ENCODE peak calls at places on chromosomes 13 and 19, in five cellular contexts. One of them, this sample, is unnamed.

GRCh38 chr19:17915940-17916593 is 16.7 kb upstream of the CCDC124 start:
- DNase-seq in stimulated activated CD4-positive, alpha-beta T cell treated with anti-CD3 and anti-CD28 coated beads, Interleukin-2, amount 100 ng/mL, for 4 hours: no peak
- DNase-seq in neural crest cell: no peak
- DNase-seq in cerebellum: no peak
- DNase-seq in stimulated activated naive CD4-positive, alpha-beta T cell: no peak
- DNase-seq in this sample: no peak

GRCh38 chr19:55452381-55453325 is 8.8 kb downstream of the ISOC2 start:
- DNase-seq in stimulated activated CD4-positive, alpha-beta T cell treated with anti-CD3 and anti-CD28 coated beads, Interleukin-2, amount 100 ng/mL, for 4 hours: no peak
- DNase-seq in neural crest cell: peak; percentile 73
- DNase-seq in cerebellum: peak; percentile 95
- DNase-seq in stimulated activated naive CD4-positive, alpha-beta T cell: peak; percentile 40
- DNase-seq in this sample: no peak

GRCh38 chr19:40594657-40595077 is 6.5 kb upstream of the LTBP4 start:
- DNase-seq in stimulated activated CD4-positive, alpha-beta T cell treated with anti-CD3 and anti-CD28 coated beads, Interleukin-2, amount 100 ng/mL, for 4 hours: no peak
- DNase-seq in neural crest cell: no peak
- DNase-seq in cerebellum: no peak
- DNase-seq in stimulated activated naive CD4-positive, alpha-beta T cell: no peak
- DNase-seq in this sample: no peak

GRCh38 chr13:28059214-28059613 is 41.2 kb downstream of the FLT3 start:
- DNase-seq in stimulated activated CD4-positive, alpha-beta T cell treated with anti-CD3 and anti-CD28 coated beads, Interleukin-2, amount 100 ng/mL, for 4 hours: peak; percentile 24
- DNase-seq in neural crest cell: peak; percentile 9
- DNase-seq in cerebellum: no peak
- DNase-seq in stimulated activated naive CD4-positive, alpha-beta T cell: peak; percentile 31
- DNase-seq in this sample: no peak

GRCh38 chr19:7509625-7510024 is 6.3 kb upstream of the ZNF358 start:
- DNase-seq in stimulated activated CD4-positive, alpha-beta T cell treated with anti-CD3 and anti-CD28 coated beads, Interleukin-2, amount 100 ng/mL, for 4 hours: no peak
- DNase-seq in neural crest cell: no peak
- DNase-seq in cerebellum: no peak
- DNase-seq in stimulated activated naive CD4-positive, alpha-beta T cell: no peak
- DNase-seq in this sample: no peak

GRCh38 chr13:71237332-71237731 is 629.7 kb downstream of the DACH1 start:
- DNase-seq in stimulated activated CD4-positive, alpha-beta T cell treated with anti-CD3 and anti-CD28 coated beads, Interleukin-2, amount 100 ng/mL, for 4 hours: no peak
- DNase-seq in neural crest cell: no peak
- DNase-seq in cerebellum: no peak
- DNase-seq in stimulated activated naive CD4-positive, alpha-beta T cell: no peak
- DNase-seq in this sample: peak; percentile 43

GRCh38 chr19:45103200-45103624 is 10.2 kb downstream of the PPP1R37 start:
- DNase-seq in stimulated activated CD4-positive, alpha-beta T cell treated with anti-CD3 and anti-CD28 coated beads, Interleukin-2, amount 100 ng/mL, for 4 hours: no peak
- DNase-seq in neural crest cell: no peak
- DNase-seq in cerebellum: no peak
- DNase-seq in stimulated activated naive CD4-positive, alpha-beta T cell: peak; percentile 24
- DNase-seq in this sample: no peak

GRCh38 chr19:45752639-45753038 is 16.4 kb downstream of the SIX5 start:
- DNase-seq in stimulated activated CD4-positive, alpha-beta T cell treated with anti-CD3 and anti-CD28 coated beads, Interleukin-2, amount 100 ng/mL, for 4 hours: no peak
- DNase-seq in neural crest cell: no peak
- DNase-seq in cerebellum: no peak
- DNase-seq in stimulated activated naive CD4-positive, alpha-beta T cell: no peak
- DNase-seq in this sample: no peak

GRCh38 chr19:42466521-42467436 is 24.0 kb upstream of the CXCL17 start:
- DNase-seq in stimulated activated CD4-positive, alpha-beta T cell treated with anti-CD3 and anti-CD28 coated beads, Interleukin-2, amount 100 ng/mL, for 4 hours: no peak
- DNase-seq in neural crest cell: no peak
- DNase-seq in cerebellum: no peak
- DNase-seq in stimulated activated naive CD4-positive, alpha-beta T cell: no peak
- DNase-seq in this sample: no peak

GRCh38 chr19:45450042-45450380 is 17.8 kb upstream of the FOSB start:
- DNase-seq in stimulated activated CD4-positive, alpha-beta T cell treated with anti-CD3 and anti-CD28 coated beads, Interleukin-2, amount 100 ng/mL, for 4 hours: no peak
- DNase-seq in neural crest cell: no peak
- DNase-seq in cerebellum: no peak
- DNase-seq in stimulated activated naive CD4-positive, alpha-beta T cell: no peak
- DNase-seq in this sample: no peak

GRCh38 chr19:7874080-7874856 is at the start of gene PRR36:
- DNase-seq in stimulated activated CD4-positive, alpha-beta T cell treated with anti-CD3 and anti-CD28 coated beads, Interleukin-2, amount 100 ng/mL, for 4 hours: no peak
- DNase-seq in neural crest cell: peak; percentile 68
- DNase-seq in cerebellum: peak; percentile 93
- DNase-seq in stimulated activated naive CD4-positive, alpha-beta T cell: no peak
- DNase-seq in this sample: no peak

GRCh38 chr19:1855040-1855827 is 7.0 kb upstream of the REXO1 start:
- DNase-seq in stimulated activated CD4-positive, alpha-beta T cell treated with anti-CD3 and anti-CD28 coated beads, Interleukin-2, amount 100 ng/mL, for 4 hours: peak; percentile 56
- DNase-seq in neural crest cell: peak; percentile 58
- DNase-seq in cerebellum: peak; percentile 83
- DNase-seq in stimulated activated naive CD4-positive, alpha-beta T cell: peak; percentile 83
- DNase-seq in this sample: peak; percentile 56

GRCh38 chr13:24458736-24459135 is 53.8 kb downstream of the PARP4 start:
- DNase-seq in stimulated activated CD4-positive, alpha-beta T cell treated with anti-CD3 and anti-CD28 coated beads, Interleukin-2, amount 100 ng/mL, for 4 hours: no peak
- DNase-seq in neural crest cell: no peak
- DNase-seq in cerebellum: no peak
- DNase-seq in stimulated activated naive CD4-positive, alpha-beta T cell: no peak
- DNase-seq in this sample: no peak

GRCh38 chr13:51638497-51638871 is 54.2 kb downstream of the WDFY2 start:
- DNase-seq in stimulated activated CD4-positive, alpha-beta T cell treated with anti-CD3 and anti-CD28 coated beads, Interleukin-2, amount 100 ng/mL, for 4 hours: no peak
- DNase-seq in neural crest cell: no peak
- DNase-seq in cerebellum: no peak
- DNase-seq in stimulated activated naive CD4-positive, alpha-beta T cell: no peak
- DNase-seq in this sample: peak; percentile 59

GRCh38 chr13:49444517-49445395 is 682 bp downstream of the SETDB2 start:
- DNase-seq in stimulated activated CD4-positive, alpha-beta T cell treated with anti-CD3 and anti-CD28 coated beads, Interleukin-2, amount 100 ng/mL, for 4 hours: peak; percentile 24
- DNase-seq in neural crest cell: no peak
- DNase-seq in cerebellum: peak; percentile 6
- DNase-seq in stimulated activated naive CD4-positive, alpha-beta T cell: no peak
- DNase-seq in this sample: peak; percentile 95

GRCh38 chr19:42028304-42029216 is 34.5 kb upstream of the ATP1A3 start:
- DNase-seq in stimulated activated CD4-positive, alpha-beta T cell treated with anti-CD3 and anti-CD28 coated beads, Interleukin-2, amount 100 ng/mL, for 4 hours: no peak
- DNase-seq in neural crest cell: peak; percentile 33
- DNase-seq in cerebellum: no peak
- DNase-seq in stimulated activated naive CD4-positive, alpha-beta T cell: no peak
- DNase-seq in this sample: no peak

GRCh38 chr13:84455143-84455905 is 573.0 kb upstream of the SLITRK1 start:
- DNase-seq in stimulated activated CD4-positive, alpha-beta T cell treated with anti-CD3 and anti-CD28 coated beads, Interleukin-2, amount 100 ng/mL, for 4 hours: no peak
- DNase-seq in neural crest cell: no peak
- DNase-seq in cerebellum: no peak
- DNase-seq in stimulated activated naive CD4-positive, alpha-beta T cell: no peak
- DNase-seq in this sample: no peak

GRCh38 chr19:2813235-2814160 is 6.2 kb upstream of the ZNF554 start:
- DNase-seq in stimulated activated CD4-positive, alpha-beta T cell treated with anti-CD3 and anti-CD28 coated beads, Interleukin-2, amount 100 ng/mL, for 4 hours: no peak
- DNase-seq in neural crest cell: no peak
- DNase-seq in cerebellum: peak; percentile 44
- DNase-seq in stimulated activated naive CD4-positive, alpha-beta T cell: no peak
- DNase-seq in this sample: no peak

GRCh38 chr13:107753286-107753685 is 462.1 kb downstream of the LIG4 start:
- DNase-seq in stimulated activated CD4-positive, alpha-beta T cell treated with anti-CD3 and anti-CD28 coated beads, Interleukin-2, amount 100 ng/mL, for 4 hours: no peak
- DNase-seq in neural crest cell: no peak
- DNase-seq in cerebellum: no peak
- DNase-seq in stimulated activated naive CD4-positive, alpha-beta T cell: no peak
- DNase-seq in this sample: no peak